ENCODE peak calls at places on chromosomes 1 and 21, in nine cellular contexts. One of them, this sample, is unnamed.

GRCh38 chr21:29347274-29347681 is 48.6 kb downstream of the BACH1 start:
- DNase-seq in mesendoderm: no peak
- DNase-seq in RWPE1: no peak
- DNase-seq in effector memory CD4-positive, alpha-beta T cell: no peak
- DNase-seq in NCI-H1105: no peak
- DNase-seq in Calu3: no peak
- DNase-seq in RCC 7860: no peak
- DNase-seq in body of pancreas: no peak
- DNase-seq in activated CD4-positive, alpha-beta memory T cell treated with anti-CD3 and anti-CD28 coated beads, Interleukin-2, amount 10 ng/mL, durations not matched to agents 7 days and 5 days: no peak
- DNase-seq in this sample: no peak

GRCh38 chr1:46589529-46589928 is 14.5 kb downstream of the MKNK1 start:
- DNase-seq in body of pancreas: no peak
- DNase-seq in activated CD4-positive, alpha-beta memory T cell treated with anti-CD3 and anti-CD28 coated beads, Interleukin-2, amount 10 ng/mL, durations not matched to agents 7 days and 5 days: no peak
- DNase-seq in Calu3: no peak
- DNase-seq in RWPE1: no peak
- DNase-seq in mesendoderm: no peak
- DNase-seq in RCC 7860: no peak
- DNase-seq in NCI-H1105: no peak
- DNase-seq in effector memory CD4-positive, alpha-beta T cell: no peak
- DNase-seq in this sample: no peak

GRCh38 chr1:27364696-27365371 is 1.9 kb downstream of the MAP3K6 start:
- DNase-seq in NCI-H1105: no peak
- DNase-seq in body of pancreas: no peak
- DNase-seq in Calu3: no peak
- DNase-seq in RWPE1: no peak
- DNase-seq in RCC 7860: no peak
- DNase-seq in mesendoderm: no peak
- DNase-seq in effector memory CD4-positive, alpha-beta T cell: no peak
- DNase-seq in activated CD4-positive, alpha-beta memory T cell treated with anti-CD3 and anti-CD28 coated beads, Interleukin-2, amount 10 ng/mL, durations not matched to agents 7 days and 5 days: no peak
- DNase-seq in this sample: no peak

GRCh38 chr1:147073062-147073432 is 99.2 kb downstream of the PRKAB2 start:
- DNase-seq in effector memory CD4-positive, alpha-beta T cell: no peak
- DNase-seq in NCI-H1105: no peak
- DNase-seq in RCC 7860: no peak
- DNase-seq in RWPE1: no peak
- DNase-seq in Calu3: no peak
- DNase-seq in mesendoderm: peak; percentile 26
- DNase-seq in activated CD4-positive, alpha-beta memory T cell treated with anti-CD3 and anti-CD28 coated beads, Interleukin-2, amount 10 ng/mL, durations not matched to agents 7 days and 5 days: no peak
- DNase-seq in body of pancreas: no peak
- DNase-seq in this sample: no peak

GRCh38 chr21:39633770-39634181 is 21.0 kb downstream of the B3GALT5 start:
- DNase-seq in mesendoderm: no peak
- DNase-seq in effector memory CD4-positive, alpha-beta T cell: no peak
- DNase-seq in Calu3: peak; percentile 27
- DNase-seq in RWPE1: peak; percentile 73
- DNase-seq in activated CD4-positive, alpha-beta memory T cell treated with anti-CD3 and anti-CD28 coated beads, Interleukin-2, amount 10 ng/mL, durations not matched to agents 7 days and 5 days: no peak
- DNase-seq in body of pancreas: no peak
- DNase-seq in NCI-H1105: no peak
- DNase-seq in RCC 7860: peak; percentile 96
- DNase-seq in this sample: no peak

GRCh38 chr21:41451753-41452676 is 26.0 kb downstream of the MX1 start:
- DNase-seq in RCC 7860: no peak
- DNase-seq in activated CD4-positive, alpha-beta memory T cell treated with anti-CD3 and anti-CD28 coated beads, Interleukin-2, amount 10 ng/mL, durations not matched to agents 7 days and 5 days: no peak
- DNase-seq in mesendoderm: no peak
- DNase-seq in body of pancreas: no peak
- DNase-seq in NCI-H1105: no peak
- DNase-seq in effector memory CD4-positive, alpha-beta T cell: no peak
- DNase-seq in Calu3: no peak
- DNase-seq in RWPE1: no peak
- DNase-seq in this sample: no peak

GRCh38 chr1:110722835-110723234 is 48.1 kb upstream of the KCNA3 start:
- DNase-seq in body of pancreas: no peak
- DNase-seq in NCI-H1105: no peak
- DNase-seq in RWPE1: no peak
- DNase-seq in activated CD4-positive, alpha-beta memory T cell treated with anti-CD3 and anti-CD28 coated beads, Interleukin-2, amount 10 ng/mL, durations not matched to agents 7 days and 5 days: no peak
- DNase-seq in effector memory CD4-positive, alpha-beta T cell: no peak
- DNase-seq in RCC 7860: no peak
- DNase-seq in mesendoderm: no peak
- DNase-seq in Calu3: no peak
- DNase-seq in this sample: no peak

GRCh38 chr1:118223426-118223825 is 38.4 kb upstream of the SPAG17 start:
- DNase-seq in body of pancreas: peak; percentile 12
- DNase-seq in NCI-H1105: no peak
- DNase-seq in RCC 7860: no peak
- DNase-seq in effector memory CD4-positive, alpha-beta T cell: no peak
- DNase-seq in mesendoderm: peak; percentile 82
- DNase-seq in RWPE1: no peak
- DNase-seq in Calu3: peak; percentile 2
- DNase-seq in activated CD4-positive, alpha-beta memory T cell treated with anti-CD3 and anti-CD28 coated beads, Interleukin-2, amount 10 ng/mL, durations not matched to agents 7 days and 5 days: no peak
- DNase-seq in this sample: peak; percentile 4

GRCh38 chr1:172609528-172609927 is 49.4 kb upstream of the FASLG start:
- DNase-seq in body of pancreas: no peak
- DNase-seq in RCC 7860: peak; percentile 29
- DNase-seq in effector memory CD4-positive, alpha-beta T cell: no peak
- DNase-seq in activated CD4-positive, alpha-beta memory T cell treated with anti-CD3 and anti-CD28 coated beads, Interleukin-2, amount 10 ng/mL, durations not matched to agents 7 days and 5 days: no peak
- DNase-seq in NCI-H1105: no peak
- DNase-seq in mesendoderm: peak; percentile 40
- DNase-seq in Calu3: no peak
- DNase-seq in RWPE1: peak; percentile 2
- DNase-seq in this sample: no peak

GRCh38 chr1:24003331-24003972 is 23.3 kb upstream of the SRSF10 start:
- DNase-seq in effector memory CD4-positive, alpha-beta T cell: no peak
- DNase-seq in RWPE1: no peak
- DNase-seq in activated CD4-positive, alpha-beta memory T cell treated with anti-CD3 and anti-CD28 coated beads, Interleukin-2, amount 10 ng/mL, durations not matched to agents 7 days and 5 days: no peak
- DNase-seq in body of pancreas: peak; percentile 32
- DNase-seq in Calu3: no peak
- DNase-seq in NCI-H1105: no peak
- DNase-seq in mesendoderm: peak; percentile 43
- DNase-seq in RCC 7860: no peak
- DNase-seq in this sample: peak; percentile 37

GRCh38 chr21:41098076-41098475 is 69.9 kb upstream of the BACE2 start:
- DNase-seq in effector memory CD4-positive, alpha-beta T cell: no peak
- DNase-seq in body of pancreas: no peak
- DNase-seq in activated CD4-positive, alpha-beta memory T cell treated with anti-CD3 and anti-CD28 coated beads, Interleukin-2, amount 10 ng/mL, durations not matched to agents 7 days and 5 days: no peak
- DNase-seq in RCC 7860: no peak
- DNase-seq in RWPE1: no peak
- DNase-seq in NCI-H1105: no peak
- DNase-seq in mesendoderm: no peak
- DNase-seq in Calu3: no peak
- DNase-seq in this sample: no peak

GRCh38 chr1:32246888-32247273 is at the start of gene FAM167B:
- DNase-seq in RCC 7860: no peak
- DNase-seq in effector memory CD4-positive, alpha-beta T cell: no peak
- DNase-seq in Calu3: no peak
- DNase-seq in mesendoderm: no peak
- DNase-seq in body of pancreas: no peak
- DNase-seq in RWPE1: no peak
- DNase-seq in activated CD4-positive, alpha-beta memory T cell treated with anti-CD3 and anti-CD28 coated beads, Interleukin-2, amount 10 ng/mL, durations not matched to agents 7 days and 5 days: no peak
- DNase-seq in NCI-H1105: no peak
- DNase-seq in this sample: no peak

GRCh38 chr1:19651141-19651737 is 7.1 kb downstream of the NBL1 start:
- DNase-seq in NCI-H1105: peak; percentile 6
- DNase-seq in effector memory CD4-positive, alpha-beta T cell: peak; percentile 16
- DNase-seq in mesendoderm: peak; percentile 52
- DNase-seq in body of pancreas: peak; percentile 61
- DNase-seq in Calu3: no peak
- DNase-seq in activated CD4-positive, alpha-beta memory T cell treated with anti-CD3 and anti-CD28 coated beads, Interleukin-2, amount 10 ng/mL, durations not matched to agents 7 days and 5 days: peak; percentile 60
- DNase-seq in RWPE1: no peak
- DNase-seq in RCC 7860: no peak
- DNase-seq in this sample: peak; percentile 60

GRCh38 chr1:209199822-209200221 is 383.7 kb upstream of the CAMK1G start:
- DNase-seq in effector memory CD4-positive, alpha-beta T cell: no peak
- DNase-seq in RCC 7860: no peak
- DNase-seq in Calu3: no peak
- DNase-seq in RWPE1: no peak
- DNase-seq in activated CD4-positive, alpha-beta memory T cell treated with anti-CD3 and anti-CD28 coated beads, Interleukin-2, amount 10 ng/mL, durations not matched to agents 7 days and 5 days: no peak
- DNase-seq in mesendoderm: peak; percentile 93
- DNase-seq in body of pancreas: no peak
- DNase-seq in NCI-H1105: no peak
- DNase-seq in this sample: no peak

GRCh38 chr1:209569445-209570207 is 13.9 kb upstream of the CAMK1G start:
- DNase-seq in activated CD4-positive, alpha-beta memory T cell treated with anti-CD3 and anti-CD28 coated beads, Interleukin-2, amount 10 ng/mL, durations not matched to agents 7 days and 5 days: peak; percentile 77
- DNase-seq in effector memory CD4-positive, alpha-beta T cell: peak; percentile 41
- DNase-seq in RWPE1: peak; percentile 82
- DNase-seq in RCC 7860: peak; percentile 51
- DNase-seq in NCI-H1105: peak; percentile 86
- DNase-seq in mesendoderm: peak; percentile 90
- DNase-seq in body of pancreas: peak; percentile 83
- DNase-seq in Calu3: peak; percentile 84
- DNase-seq in this sample: peak; percentile 65

GRCh38 chr1:216464489-216464888 is 41.2 kb upstream of the USH2A start:
- DNase-seq in mesendoderm: no peak
- DNase-seq in NCI-H1105: no peak
- DNase-seq in body of pancreas: no peak
- DNase-seq in RCC 7860: peak; percentile 97
- DNase-seq in Calu3: no peak
- DNase-seq in activated CD4-positive, alpha-beta memory T cell treated with anti-CD3 and anti-CD28 coated beads, Interleukin-2, amount 10 ng/mL, durations not matched to agents 7 days and 5 days: no peak
- DNase-seq in effector memory CD4-positive, alpha-beta T cell: no peak
- DNase-seq in RWPE1: peak; percentile 90
- DNase-seq in this sample: no peak

GRCh38 chr1:214514032-214514818 is 37.2 kb downstream of the PTPN14 start:
- DNase-seq in RWPE1: no peak
- DNase-seq in body of pancreas: no peak
- DNase-seq in mesendoderm: peak; percentile 86
- DNase-seq in RCC 7860: no peak
- DNase-seq in effector memory CD4-positive, alpha-beta T cell: no peak
- DNase-seq in Calu3: no peak
- DNase-seq in activated CD4-positive, alpha-beta memory T cell treated with anti-CD3 and anti-CD28 coated beads, Interleukin-2, amount 10 ng/mL, durations not matched to agents 7 days and 5 days: no peak
- DNase-seq in NCI-H1105: no peak
- DNase-seq in this sample: peak; percentile 17

GRCh38 chr1:212951058-212951923 is 950 bp downstream of the VASH2 start:
- DNase-seq in RWPE1: no peak
- DNase-seq in activated CD4-positive, alpha-beta memory T cell treated with anti-CD3 and anti-CD28 coated beads, Interleukin-2, amount 10 ng/mL, durations not matched to agents 7 days and 5 days: no peak
- DNase-seq in body of pancreas: no peak
- DNase-seq in Calu3: no peak
- DNase-seq in effector memory CD4-positive, alpha-beta T cell: no peak
- DNase-seq in mesendoderm: no peak
- DNase-seq in RCC 7860: no peak
- DNase-seq in NCI-H1105: no peak
- DNase-seq in this sample: no peak

GRCh38 chr1:67626495-67627235 is 58.3 kb upstream of the GADD45A start:
- DNase-seq in RWPE1: peak; percentile 77
- DNase-seq in mesendoderm: no peak
- DNase-seq in body of pancreas: no peak
- DNase-seq in activated CD4-positive, alpha-beta memory T cell treated with anti-CD3 and anti-CD28 coated beads, Interleukin-2, amount 10 ng/mL, durations not matched to agents 7 days and 5 days: no peak
- DNase-seq in RCC 7860: peak; percentile 63
- DNase-seq in NCI-H1105: no peak
- DNase-seq in effector memory CD4-positive, alpha-beta T cell: no peak
- DNase-seq in Calu3: peak; percentile 11
- DNase-seq in this sample: no peak

GRCh38 chr1:156124557-156125483 is 10.3 kb downstream of the LMNA start:
- DNase-seq in body of pancreas: peak; percentile 37
- DNase-seq in RCC 7860: no peak
- DNase-seq in Calu3: peak; percentile 78
- DNase-seq in RWPE1: no peak
- DNase-seq in activated CD4-positive, alpha-beta memory T cell treated with anti-CD3 and anti-CD28 coated beads, Interleukin-2, amount 10 ng/mL, durations not matched to agents 7 days and 5 days: peak; percentile 38
- DNase-seq in mesendoderm: no peak
- DNase-seq in effector memory CD4-positive, alpha-beta T cell: peak; percentile 55
- DNase-seq in NCI-H1105: no peak
- DNase-seq in this sample: no peak

GRCh38 chr1:35500439-35500838 is 56.8 kb downstream of the KIAA0319L start:
- DNase-seq in effector memory CD4-positive, alpha-beta T cell: no peak
- DNase-seq in mesendoderm: no peak
- DNase-seq in RWPE1: no peak
- DNase-seq in body of pancreas: no peak
- DNase-seq in NCI-H1105: no peak
- DNase-seq in RCC 7860: no peak
- DNase-seq in activated CD4-positive, alpha-beta memory T cell treated with anti-CD3 and anti-CD28 coated beads, Interleukin-2, amount 10 ng/mL, durations not matched to agents 7 days and 5 days: no peak
- DNase-seq in Calu3: no peak
- DNase-seq in this sample: no peak

GRCh38 chr1:203491664-203492485 is 2.1 kb upstream of the OPTC start:
- DNase-seq in activated CD4-positive, alpha-beta memory T cell treated with anti-CD3 and anti-CD28 coated beads, Interleukin-2, amount 10 ng/mL, durations not matched to agents 7 days and 5 days: no peak
- DNase-seq in RWPE1: no peak
- DNase-seq in body of pancreas: no peak
- DNase-seq in RCC 7860: no peak
- DNase-seq in NCI-H1105: no peak
- DNase-seq in Calu3: no peak
- DNase-seq in effector memory CD4-positive, alpha-beta T cell: no peak
- DNase-seq in mesendoderm: peak; percentile 21
- DNase-seq in this sample: peak; percentile 90

GRCh38 chr1:82373710-82374109 is 573.0 kb downstream of the ADGRL2 start:
- DNase-seq in effector memory CD4-positive, alpha-beta T cell: no peak
- DNase-seq in body of pancreas: no peak
- DNase-seq in Calu3: no peak
- DNase-seq in NCI-H1105: no peak
- DNase-seq in RWPE1: no peak
- DNase-seq in mesendoderm: no peak
- DNase-seq in RCC 7860: no peak
- DNase-seq in activated CD4-positive, alpha-beta memory T cell treated with anti-CD3 and anti-CD28 coated beads, Interleukin-2, amount 10 ng/mL, durations not matched to agents 7 days and 5 days: no peak
- DNase-seq in this sample: no peak

GRCh38 chr1:23597635-23598388 is 38.5 kb upstream of the ID3 start:
- DNase-seq in Calu3: no peak
- DNase-seq in effector memory CD4-positive, alpha-beta T cell: no peak
- DNase-seq in body of pancreas: no peak
- DNase-seq in RWPE1: no peak
- DNase-seq in mesendoderm: peak; percentile 91
- DNase-seq in activated CD4-positive, alpha-beta memory T cell treated with anti-CD3 and anti-CD28 coated beads, Interleukin-2, amount 10 ng/mL, durations not matched to agents 7 days and 5 days: no peak
- DNase-seq in NCI-H1105: no peak
- DNase-seq in RCC 7860: no peak
- DNase-seq in this sample: peak; percentile 43

GRCh38 chr1:202005958-202006357 is 4.4 kb upstream of the ELF3 start:
- DNase-seq in body of pancreas: no peak
- DNase-seq in RWPE1: peak; percentile 51
- DNase-seq in Calu3: no peak
- DNase-seq in RCC 7860: no peak
- DNase-seq in activated CD4-positive, alpha-beta memory T cell treated with anti-CD3 and anti-CD28 coated beads, Interleukin-2, amount 10 ng/mL, durations not matched to agents 7 days and 5 days: no peak
- DNase-seq in NCI-H1105: no peak
- DNase-seq in effector memory CD4-positive, alpha-beta T cell: no peak
- DNase-seq in mesendoderm: peak; percentile 66
- DNase-seq in this sample: no peak

GRCh38 chr1:204216880-204217647 is 3.3 kb upstream of the GOLT1A start:
- DNase-seq in effector memory CD4-positive, alpha-beta T cell: no peak
- DNase-seq in activated CD4-positive, alpha-beta memory T cell treated with anti-CD3 and anti-CD28 coated beads, Interleukin-2, amount 10 ng/mL, durations not matched to agents 7 days and 5 days: no peak
- DNase-seq in RWPE1: no peak
- DNase-seq in Calu3: no peak
- DNase-seq in body of pancreas: no peak
- DNase-seq in mesendoderm: no peak
- DNase-seq in NCI-H1105: no peak
- DNase-seq in RCC 7860: no peak
- DNase-seq in this sample: no peak

This sample was measured in NCI-H1092 treated with DMSO at 0.1 percent for 48 hours.